ENCODE peak calls at places on chromosomes 11 and 22, in eight cellular contexts. P is PC-3, Q is fibroblast of lung, U is IMR-90, L is colonic mucosa, D is GM23248, R is H9, A is HCT116. N is an unnamed sample.
A peak's percentile ranks its signal among the peaks of the same experiment; 100 is the strongest.

GRCh38 chr11:69442807-69443137 is 38.7 kb upstream of the LINC01488 start:
- DNase-seq in L (peak; percentile 29), P (peak; percentile 62), A (no peak), R (peak; percentile 66), Q (peak; percentile 37), U (peak; percentile 60), D (peak; percentile 88), N (peak; percentile 90)

GRCh38 chr22:17483670-17484372 is 79.5 kb upstream of the SLC25A18 start:
- DNase-seq in L (no peak), Q (no peak), D (no peak), U (no peak), P (no peak), A (no peak), R (no peak), N (no peak)

GRCh38 chr11:16111690-16112089 is 244.7 kb downstream of the SOX6 start:
- DNase-seq in A (no peak), R (no peak), U (no peak), L (no peak), Q (no peak), P (no peak), D (no peak), N (peak; percentile 5)

GRCh38 chr22:49614966-49615965 is 212.4 kb downstream of the BRD1 start:
- DNase-seq in L (no peak), D (no peak), P (no peak), R (no peak), U (no peak), A (no peak), Q (no peak), N (no peak)

GRCh38 chr22:49893025-49893424 is 25.2 kb downstream of the ALG12 start:
- DNase-seq in A (no peak), R (no peak), U (no peak), Q (no peak), D (no peak), P (no peak), L (no peak), N (no peak)

GRCh38 chr11:59221438-59221837 is 8.7 kb upstream of the MPEG1 start:
- DNase-seq in R (no peak), A (no peak), Q (peak; percentile 91), L (no peak), U (peak; percentile 95), D (peak; percentile 69), P (peak; percentile 91), N (no peak)

GRCh38 chr11:124085583-124085982 is 29.7 kb upstream of the VWA5A start:
- DNase-seq in R (no peak), P (peak; percentile 19), U (peak; percentile 26), A (no peak), D (no peak), Q (no peak), L (no peak), N (no peak)

GRCh38 chr11:129728571-129728970 is 87.1 kb upstream of the TMEM45B start:
- DNase-seq in P (peak; percentile 58), U (no peak), L (no peak), Q (no peak), A (no peak), D (no peak), R (no peak), N (no peak)

GRCh38 chr22:22855617-22856308 is 31.9 kb upstream of the IGLL5 start:
- DNase-seq in U (no peak), L (peak; percentile 32), Q (no peak), P (peak; percentile 22), R (peak; percentile 69), A (no peak), D (peak; percentile 59), N (peak; percentile 54)

GRCh38 chr11:33543823-33544222 is 156.8 kb downstream of the C11orf91 start:
- DNase-seq in L (no peak), A (no peak), U (peak; percentile 53), Q (no peak), P (peak; percentile 25), D (peak; percentile 82), R (no peak), N (no peak)

GRCh38 chr11:98107736-98108135 is 913.0 kb upstream of the CNTN5 start:
- DNase-seq in A (no peak), Q (no peak), P (no peak), L (no peak), R (no peak), U (no peak), D (no peak), N (no peak)

DNA sequence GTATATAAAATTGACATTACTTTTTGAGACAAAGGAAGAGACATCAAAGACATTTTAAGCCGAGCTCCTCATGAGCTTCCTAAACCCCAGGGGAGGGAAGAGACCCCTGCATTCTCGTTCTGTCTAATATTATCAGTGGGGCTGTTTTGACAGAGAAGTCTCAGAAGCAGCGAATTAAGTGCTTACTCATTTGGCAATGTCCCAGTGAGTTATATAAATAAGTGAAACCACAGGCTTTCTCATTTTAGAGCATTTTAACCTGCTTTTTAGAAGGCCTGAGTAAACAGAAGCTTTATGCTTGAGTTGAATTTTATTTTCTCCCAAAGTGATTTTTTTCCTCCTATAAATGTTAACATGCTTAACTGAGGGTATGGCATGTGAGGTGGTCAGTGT is 23.2 kb upstream of the C1QTNF4 start:
- DNase-seq in R (no peak), P (peak; percentile 37), A (no peak), L (no peak), U (peak; percentile 85), D (peak; percentile 91), Q (peak; percentile 82), N (no peak)
- H3K9ac ChIP-seq in R (no peak overlapping the region), P (no peak overlapping the region), A (no peak overlapping the region), L (no peak overlapping the region), U (no peak overlapping the region), D (no peak overlapping the region), Q (no peak overlapping the region), N (no peak overlapping the region)

GRCh38 chr22:43088616-43088978 is 594 bp downstream of the TTLL1 start:
- DNase-seq in U (no peak), A (no peak), R (no peak), D (peak; percentile 42), Q (no peak), P (no peak), L (no peak), N (no peak)

GRCh38 chr22:43081968-43082367 is 7.2 kb downstream of the TTLL1 start:
- DNase-seq in L (no peak), U (peak; percentile 19), D (peak; percentile 36), P (no peak), Q (peak; percentile 28), A (no peak), R (no peak), N (no peak)

GRCh38 chr22:43088979-43089717 is at the start of gene TTLL1:
- DNase-seq in L (peak; percentile 93), R (peak; percentile 95), A (peak; percentile 76), Q (peak; percentile 77), P (peak; percentile 85), U (peak; percentile 75), D (peak; percentile 94), N (peak; percentile 94)

GRCh38 chr22:43090130-43090789 is 1.1 kb upstream of the TTLL1 start:
- DNase-seq in U (peak; percentile 80), L (peak; percentile 60), D (peak; percentile 95), Q (peak; percentile 86), R (no peak), P (peak; percentile 84), A (peak; percentile 90), N (peak; percentile 52)

DNA sequence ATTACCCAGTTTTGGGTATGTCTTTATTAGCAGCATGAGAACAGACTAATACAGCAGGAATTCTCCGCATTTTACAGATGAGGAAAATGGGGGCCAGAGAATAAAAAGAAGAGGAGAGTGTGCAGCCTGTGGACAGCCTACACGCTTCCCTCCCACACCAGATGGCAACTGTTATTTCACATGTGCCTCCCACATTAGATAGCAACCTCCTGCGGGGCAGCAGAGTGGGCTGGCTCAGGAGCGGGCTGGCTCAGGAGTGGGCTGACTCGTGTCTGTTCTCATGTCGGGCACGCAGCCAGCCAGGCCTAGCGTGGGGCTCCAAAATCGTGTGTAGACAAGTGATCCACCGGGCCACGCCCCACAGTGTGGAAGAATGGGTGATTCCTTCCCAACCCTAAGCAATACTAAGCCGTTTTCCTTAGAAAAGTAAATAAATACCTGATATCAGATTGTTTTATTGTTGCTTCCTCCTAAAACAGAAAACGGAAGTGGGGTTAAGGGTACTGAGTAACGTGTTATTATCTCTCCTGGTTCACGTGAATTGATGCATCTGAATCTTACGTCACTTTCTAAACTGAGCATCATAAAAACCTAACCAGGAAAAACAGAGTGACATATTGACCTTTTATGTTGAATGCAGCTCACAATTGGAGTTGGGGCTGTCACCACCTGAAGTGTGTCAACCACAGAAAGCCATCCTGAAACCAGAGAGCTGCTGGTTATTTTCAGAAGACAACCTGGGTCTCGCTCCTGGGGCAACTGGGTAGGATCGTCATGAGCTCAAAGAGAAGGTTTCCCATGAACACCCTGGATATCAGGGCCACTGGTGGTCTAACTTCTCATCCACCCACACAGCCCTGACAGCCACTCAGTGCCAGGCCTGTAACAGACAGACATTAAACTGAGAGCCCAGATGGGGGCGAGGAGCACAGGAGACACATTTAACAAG is 3.3 kb downstream of the TTLL1 start:
- DNase-seq in A (no peak), P (no peak), U (no peak), R (no peak), L (peak; percentile 46), D (no peak), Q (no peak), N (no peak)
- H3K9ac ChIP-seq in A (no peak overlapping the region), P (no peak overlapping the region), U (no peak overlapping the region), R (no peak overlapping the region), L (peak overlapping the region; percentile 36), D (no peak overlapping the region), Q (no peak overlapping the region), N (no peak overlapping the region)

DNA sequence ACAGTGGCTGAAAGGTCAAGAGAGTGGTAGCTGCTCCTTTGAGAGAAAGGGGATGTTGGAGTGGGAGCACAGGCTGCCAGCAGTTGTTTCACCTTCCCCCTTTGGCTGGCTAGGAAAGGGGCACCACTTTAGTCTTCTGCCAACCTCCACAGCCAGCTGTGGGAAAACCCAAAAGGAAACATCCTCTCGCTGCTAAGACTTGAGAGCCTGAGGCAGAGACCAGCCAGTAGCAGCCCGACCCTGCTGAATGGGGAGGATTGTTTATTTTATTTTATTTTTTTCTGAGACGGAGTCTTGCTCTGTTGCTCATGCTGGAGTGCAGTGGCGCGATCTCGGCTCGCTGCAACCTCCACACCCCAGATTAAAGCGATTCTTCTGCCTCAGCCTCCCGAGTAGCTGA is 34.5 kb downstream of the MARK2 start:
- DNase-seq in Q (no peak), R (no peak), A (no peak), U (no peak), L (no peak), P (no peak), D (no peak), N (no peak)
- H3K9ac ChIP-seq in Q (no peak overlapping the region), R (no peak overlapping the region), A (no peak overlapping the region), U (no peak overlapping the region), L (peak overlapping the region; percentile 67), P (no peak overlapping the region), D (no peak overlapping the region), N (no peak overlapping the region)

GRCh38 chr11:111560785-111561184 is 20.3 kb downstream of the LAYN start:
- DNase-seq in Q (no peak), U (no peak), L (no peak), A (no peak), D (no peak), R (no peak), P (no peak), N (no peak)

GRCh38 chr11:111561306-111561705 is 20.8 kb downstream of the LAYN start:
- DNase-seq in L (no peak), A (no peak), R (no peak), Q (no peak), D (no peak), U (no peak), P (peak; percentile 70), N (no peak)

GRCh38 chr11:111561801-111562325 is 21.3 kb downstream of the LAYN start:
- DNase-seq in P (peak; percentile 96), Q (peak; percentile 76), L (no peak), R (no peak), A (no peak), U (peak; percentile 86), D (peak; percentile 90), N (peak; percentile 74)

GRCh38 chr11:111565111-111565720 is 24.7 kb downstream of the LAYN start:
- DNase-seq in A (peak; percentile 63), L (peak; percentile 73), R (peak; percentile 53), D (peak; percentile 83), P (peak; percentile 94), U (peak; percentile 80), Q (peak; percentile 88), N (peak; percentile 76)

GRCh38 chr11:111562692-111563389 is 22.3 kb downstream of the LAYN start:
- DNase-seq in L (no peak), R (no peak), U (no peak), A (no peak), P (no peak), Q (no peak), D (no peak), N (no peak)
- H3K9ac ChIP-seq in L (no peak overlapping the region), R (no peak overlapping the region), U (peak overlapping the region; percentile 19), A (no peak overlapping the region), P (peak overlapping the region; percentile 73), Q (no peak overlapping the region), D (peak overlapping the region; percentile 71), N (no peak overlapping the region)